ENCODE peak calls at places on chromosome 17, in five cellular contexts. A is Peyer's patch; U is tibial nerve; R is heart right ventricle; X is CD8-positive, alpha-beta T cell. B is an unnamed sample. For H3K27me3, the result is how much of the 10 kb centered on the place peaks cover.

GRCh38 chr17:20095366-20096080 is 86.4 kb downstream of the SPECC1 start:
- DNase-seq in A (no peak), U (peak), R (peak), X (no peak), B (peak)

GRCh38 chr17:27511154-27511553 is 54.9 kb downstream of the KSR1 start:
- DNase-seq in A (no peak), U (no peak), R (no peak), X (no peak), B (no peak)

GRCh38 chr17:76643553-76644148 is at the start of gene ST6GALNAC1:
- DNase-seq in A (no peak), U (no peak), R (peak), X (no peak), B (peak)

GRCh38 chr17:7196651-7197050 is 17.5 kb upstream of the ASGR1 start:
- DNase-seq in A (no peak), U (no peak), R (no peak), X (no peak), B (no peak)

GRCh38 chr17:31416503-31416923 is 25.0 kb downstream of the RAB11FIP4 start:
- DNase-seq in A (no peak), U (peak), R (peak), X (no peak), B (no peak)

GRCh38 chr17:78416791-78417530 is 38.5 kb downstream of the PGS1 start:
- DNase-seq in A (no peak), U (no peak), R (peak), X (no peak), B (no peak)

GRCh38 chr17:57286372-57287105 is 30.2 kb downstream of the MSI2 start:
- DNase-seq in A (no peak), U (no peak), R (no peak), X (no peak), B (no peak)

GRCh38 chr17:56173958-56174357 is 20.7 kb downstream of the ANKFN1 start:
- DNase-seq in A (no peak), U (no peak), R (peak), X (no peak), B (no peak)

GRCh38 chr17:77145635-77146632 is 5.2 kb downstream of the SEC14L1 start:
- DNase-seq in A (peak), U (peak), R (peak), X (no peak), B (peak)

GRCh38 chr17:78820122-78820792 is 20.4 kb downstream of the USP36 start:
- DNase-seq in A (no peak), U (no peak), R (no peak), X (no peak), B (no peak)

GRCh38 chr17:29906969-29907368 is 23.1 kb downstream of the SSH2 start:
- DNase-seq in A (no peak), U (no peak), R (no peak), X (no peak), B (no peak)

GRCh38 chr17:5672815-5673430 is 88.6 kb upstream of the NLRP1 start:
- DNase-seq in A (no peak), U (no peak), R (no peak), X (no peak), B (no peak)

GRCh38 chr17:69828087-69828486 is 246.9 kb upstream of the KCNJ16 start:
- DNase-seq in A (no peak), U (no peak), R (peak), X (no peak), B (no peak)

GRCh38 chr17:37818689-37819088 is 73.8 kb upstream of the HNF1B start:
- DNase-seq in A (no peak), U (no peak), R (no peak), X (no peak), B (peak)

GRCh38 chr17:34167359-34167758 is 87.7 kb upstream of the CCL2 start:
- DNase-seq in A (no peak), U (no peak), R (no peak), X (no peak), B (peak)

GRCh38 chr17:8894673-8895578 is 27.5 kb upstream of the PIK3R6 start:
- DNase-seq in A (peak), U (peak), R (peak), X (no peak), B (peak)

GRCh38 chr17:6580628-6581027 is 24.3 kb upstream of the PITPNM3 start:
- DNase-seq in A (no peak), U (no peak), R (no peak), X (no peak), B (no peak)

GRCh38 chr17:27293359-27293897 is 486 bp upstream of the WSB1 start:
- DNase-seq in A (no peak), U (no peak), R (no peak), X (no peak), B (no peak)

GRCh38 chr17:42288078-42288984 is at the start of gene STAT5A:
- DNase-seq in A (peak), U (peak), R (peak), X (peak), B (peak)

GRCh38 chr17:78124081-78124835 is 4.3 kb downstream of the TMC6 start:
- DNase-seq in A (peak), U (no peak), R (no peak), X (no peak), B (no peak)

GRCh38 chr17:63476857-63477470 is at the start of gene ACE:
- DNase-seq in A (no peak), U (no peak), R (peak), X (no peak), B (peak)

GRCh38 chr17:73148540-73149334 is 16.1 kb upstream of the SSTR2 start:
- DNase-seq in A (no peak), U (no peak), R (no peak), X (no peak), B (no peak)

GRCh38 chr17:73156887-73157870 is 7.6 kb upstream of the SSTR2 start:
- DNase-seq in A (no peak), U (no peak), R (no peak), X (no peak), B (no peak)

GRCh38 chr17:73155410-73156165 is 9.2 kb upstream of the SSTR2 start:
- DNase-seq in A (no peak), U (no peak), R (no peak), X (no peak), B (no peak)

GRCh38 chr17:73156166-73156840 is 8.5 kb upstream of the SSTR2 start:
- DNase-seq in A (peak), U (peak), R (peak), X (peak), B (peak)

DNA sequence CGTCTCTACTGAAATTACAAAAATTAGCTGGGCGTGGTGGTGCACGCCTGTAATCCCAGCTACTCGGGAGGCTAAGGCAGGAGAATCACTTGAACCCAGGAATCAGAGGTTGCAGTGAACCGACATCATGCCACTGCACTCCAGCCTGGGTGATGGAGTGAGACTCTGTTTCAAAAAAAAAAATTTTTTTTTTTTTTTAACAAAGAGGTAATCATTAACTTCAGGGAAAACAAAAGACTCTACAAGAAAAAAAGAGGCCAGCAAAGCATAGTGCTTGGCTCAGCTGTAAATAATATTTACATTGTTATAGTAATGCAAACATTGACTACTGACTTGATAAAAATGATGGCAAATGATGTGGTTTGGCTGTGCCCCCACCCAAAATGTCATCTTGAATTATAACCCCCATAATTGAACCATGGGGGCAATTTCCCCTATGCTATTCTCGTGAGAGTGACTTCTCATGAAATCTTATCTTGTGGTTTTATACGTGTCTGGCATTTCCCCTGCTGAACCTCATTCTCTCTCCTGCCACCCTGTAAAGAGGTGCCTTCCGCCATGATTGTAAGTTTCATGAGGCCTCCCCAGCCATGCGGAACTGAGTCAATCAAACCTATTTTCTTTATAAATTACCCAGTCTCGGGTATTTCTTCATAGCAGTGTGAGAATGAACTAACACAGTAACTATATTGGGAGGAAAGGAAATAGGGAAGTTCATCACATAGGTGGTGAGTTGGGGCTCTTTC is 12.7 kb upstream of the SSTR2 start:
- DNase-seq in A (no peak), U (no peak), R (no peak), X (no peak), B (no peak)
- H3K27me3 ChIP-seq in A (under half), U (under half), R (under half), X (under half), B (under half)

DNA sequence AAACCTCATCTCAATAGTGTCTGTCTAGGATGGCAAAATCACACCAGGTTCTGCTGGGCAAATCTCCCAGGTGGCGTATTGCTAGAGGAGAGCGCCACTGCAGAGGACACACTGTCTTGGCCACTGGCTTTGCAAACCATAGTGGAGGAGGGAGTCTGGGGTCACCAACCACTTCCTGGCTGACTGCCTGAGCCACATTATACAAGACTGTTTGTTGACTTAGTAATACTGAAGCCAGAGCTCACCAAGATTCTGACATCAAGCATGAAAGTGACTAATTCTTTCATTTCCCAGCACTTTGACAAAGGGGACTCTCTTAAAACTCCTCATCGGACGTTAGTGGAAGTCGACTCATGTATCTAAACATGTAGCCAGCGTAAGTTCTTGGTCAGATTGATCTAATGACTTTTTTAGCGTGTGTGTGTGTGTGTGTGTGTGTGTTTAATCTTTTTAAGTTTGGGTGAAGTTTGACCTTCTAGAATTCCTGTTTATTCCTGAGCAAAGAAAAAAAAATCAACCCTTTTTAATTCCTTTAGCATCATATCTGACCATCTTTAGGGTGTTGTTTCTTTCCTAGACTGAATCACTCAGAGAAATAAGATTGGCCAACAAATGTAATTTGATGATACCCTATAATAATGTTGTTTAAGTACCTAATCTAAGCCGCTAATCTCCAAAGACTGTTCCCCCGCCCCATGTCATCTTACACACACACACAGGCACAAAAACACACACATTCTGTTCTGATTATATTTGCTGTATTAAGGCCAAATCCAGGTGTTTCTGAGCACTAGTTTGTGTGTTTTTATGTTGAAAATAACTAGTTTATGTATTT is 13.8 kb downstream of the PITPNC1 start:
- DNase-seq in A (peak), U (no peak), R (peak), X (peak), B (peak)
- H3K27ac ChIP-seq in A (peak), U (peak), R (peak), X (peak), B (peak)

DNA sequence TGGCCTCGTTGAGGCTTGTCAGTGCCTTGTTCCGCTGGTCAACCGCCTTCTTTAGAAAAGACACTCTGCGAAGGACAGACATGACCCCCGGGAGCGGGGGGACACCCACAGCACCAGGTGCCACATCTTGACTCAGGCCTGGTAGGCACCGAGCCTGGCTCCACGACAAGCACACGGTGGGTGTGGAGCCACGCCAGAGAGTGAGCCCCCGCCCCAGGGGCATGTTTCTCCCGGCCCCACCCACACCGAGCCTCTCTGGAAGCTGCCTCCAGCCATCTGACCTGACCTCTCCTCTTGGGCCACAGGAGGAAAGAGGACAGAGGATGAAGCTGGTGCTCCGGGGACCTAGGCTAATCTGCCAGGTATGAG is 4.6 kb downstream of the FAAP100 start:
- DNase-seq in A (no peak), U (no peak), R (no peak), X (no peak), B (no peak)
- TF ChIP-seq CTCF in A (no peak), U (no peak), R (no peak), X (no peak), B (no peak)

DNA sequence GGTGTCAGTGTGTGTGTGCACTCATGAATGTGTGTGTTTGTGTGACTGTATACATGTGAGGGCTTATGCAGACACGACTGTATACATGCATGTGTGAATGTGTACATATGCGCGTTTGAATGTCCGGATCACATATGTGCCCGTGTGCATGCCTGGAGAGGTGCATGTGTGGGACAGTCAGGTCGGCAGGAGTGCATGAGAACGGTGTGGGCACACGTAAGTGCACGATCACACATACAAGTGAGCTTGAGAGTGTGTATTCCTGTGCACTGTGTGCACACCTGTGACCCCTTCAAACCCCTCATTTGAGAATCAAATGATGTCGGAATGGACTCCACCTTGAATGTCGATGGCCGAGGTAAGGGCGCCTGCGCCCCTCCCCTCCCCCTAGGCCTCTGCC is 694 bp upstream of the NGFR start:
- DNase-seq in A (no peak), U (no peak), R (no peak), X (no peak), B (no peak)
- H3K27me3 ChIP-seq in A (under half), U (under half), R (under half), X (under half), B (under half)

GRCh38 chr17:17545984-17546383 is 45.5 kb downstream of the PEMT start:
- DNase-seq in A (no peak), U (no peak), R (no peak), X (no peak), B (no peak)
- H3K27ac ChIP-seq in A (no peak), U (peak), R (no peak), X (no peak), B (peak)

DNA sequence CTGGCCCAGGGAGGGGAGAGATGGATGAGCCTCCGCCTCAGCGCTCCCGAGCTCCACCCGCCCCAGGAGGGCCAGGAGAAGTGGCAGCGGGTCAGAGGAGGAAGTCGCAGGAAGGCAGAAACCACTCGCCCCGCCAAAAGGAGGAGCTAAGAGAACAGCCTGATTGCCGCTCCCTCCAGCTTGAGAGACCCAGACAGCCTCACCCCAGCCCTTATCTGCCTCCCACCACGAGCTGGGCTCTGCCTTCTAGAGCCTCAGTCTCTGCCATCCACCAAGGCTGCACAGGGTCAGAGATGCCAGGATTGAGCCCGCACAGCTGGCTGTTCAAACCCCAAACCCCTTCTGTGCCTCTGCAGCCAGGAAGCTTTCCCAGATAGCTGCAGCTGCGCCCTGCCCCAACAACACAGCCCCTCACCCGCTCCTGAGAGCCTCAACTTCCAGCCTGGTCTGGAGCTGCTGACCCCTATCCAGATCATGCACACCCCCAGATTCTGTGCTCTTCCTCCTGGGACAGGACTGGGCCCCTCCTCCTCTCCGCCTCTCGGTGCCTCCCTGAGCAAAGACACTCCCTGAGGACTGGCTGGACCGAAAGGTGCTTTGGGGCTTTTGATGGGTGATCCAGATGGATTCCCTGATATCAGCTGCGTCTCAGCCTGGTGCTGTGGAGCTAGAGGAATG is 1.0 kb upstream of the ATP2A3 start:
- DNase-seq in A (peak), U (peak), R (peak), X (peak), B (peak)
- TF ChIP-seq CTCF in A (no peak), U (no peak), R (no peak), X (no peak), B (no peak)

DNA sequence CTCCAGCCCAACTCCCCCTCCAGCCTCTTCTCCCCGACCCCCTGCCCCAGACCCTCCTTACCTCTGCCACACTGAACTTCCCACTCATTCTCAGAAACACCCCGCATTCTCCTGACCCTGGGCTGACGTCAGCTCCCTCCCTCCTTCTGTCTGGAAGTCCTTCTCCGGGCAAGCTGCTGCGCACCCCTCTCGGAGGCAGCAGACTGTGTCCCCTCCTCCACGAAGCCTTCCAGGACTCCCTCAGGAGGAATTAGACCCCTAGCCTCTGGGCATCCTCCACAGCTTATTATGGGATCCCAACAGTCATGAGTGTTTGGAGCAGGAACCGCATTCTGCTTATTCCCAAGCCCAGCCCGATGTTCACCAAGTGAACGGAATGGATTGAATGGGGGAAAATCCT is 3.4 kb upstream of the RPL38 start:
- DNase-seq in A (no peak), U (no peak), R (no peak), X (no peak), B (no peak)
- H3K27me3 ChIP-seq in A (under half), U (under half), R (under half), X (under half), B (under half)

GRCh38 chr17:61217878-61218437 is 181.7 kb upstream of the TBX2 start:
- DNase-seq in A (no peak), U (no peak), R (no peak), X (no peak), B (no peak)
- H3K27ac ChIP-seq in A (peak), U (no peak), R (peak), X (no peak), B (no peak)

B was measured in prostate gland.